ENCODE peak calls at places on chromosome 6, in six cellular contexts. S is HCEC 1CT, Q is lung, H is psoas muscle, I is NCI-H524 treated with DMSO at 0.1 percent for 48 hours, G is HuH-7.5. F is an unnamed sample.

GRCh38 chr6:125747589-125748533 is 1.6 kb upstream of the HEY2 start:
- DNase-seq in G (peak), Q (no peak), S (no peak), I (no peak), H (peak), F (peak)

GRCh38 chr6:155267411-155267810 is 3.6 kb downstream of the CLDN20 start:
- DNase-seq in S (no peak), G (no peak), I (no peak), H (no peak), Q (no peak), F (no peak)

GRCh38 chr6:152096863-152097496 is 289.5 kb downstream of the ESR1 start:
- DNase-seq in G (no peak), I (peak), Q (no peak), S (peak), H (no peak), F (no peak)

GRCh38 chr6:155216312-155217028 is 47.3 kb upstream of the CLDN20 start:
- DNase-seq in H (no peak), G (no peak), Q (no peak), S (no peak), I (no peak), F (no peak)

GRCh38 chr6:132818404-132819359 is 4.3 kb downstream of the RPS12 start:
- DNase-seq in H (no peak), I (no peak), Q (no peak), G (no peak), S (peak), F (no peak)

GRCh38 chr6:80742481-80742880 is 636.0 kb downstream of the BCKDHB start:
- DNase-seq in H (no peak), I (peak), Q (no peak), G (no peak), S (peak), F (peak)

GRCh38 chr6:37017606-37018005 is 12.2 kb downstream of the FGD2 start:
- DNase-seq in I (no peak), S (no peak), H (no peak), G (no peak), Q (no peak), F (no peak)

GRCh38 chr6:25387483-25387882 is 108.3 kb downstream of the CARMIL1 start:
- DNase-seq in G (no peak), I (no peak), Q (no peak), S (no peak), H (no peak), F (no peak)

GRCh38 chr6:30091577-30092381 is 16.2 kb upstream of the RNF39 start:
- DNase-seq in S (peak), Q (peak), H (peak), I (no peak), G (no peak), F (no peak)

GRCh38 chr6:160750276-160750689 is 48.2 kb downstream of the PLG start:
- DNase-seq in I (peak), H (no peak), G (no peak), Q (no peak), S (no peak), F (peak)

GRCh38 chr6:127022297-127022696 is 96.2 kb upstream of the RSPO3 start:
- DNase-seq in H (no peak), S (no peak), I (no peak), G (no peak), Q (peak), F (peak)

GRCh38 chr6:159871911-159872310 is 18.9 kb upstream of the MAS1 start:
- DNase-seq in S (no peak), Q (no peak), I (no peak), G (no peak), H (no peak), F (no peak)

GRCh38 chr6:163302747-163303146 is 111.8 kb upstream of the QKI start:
- DNase-seq in S (no peak), H (no peak), Q (no peak), G (no peak), I (no peak), F (no peak)

GRCh38 chr6:52517502-52518278 is 59.2 kb downstream of the TRAM2 start:
- DNase-seq in H (peak), Q (peak), G (peak), I (no peak), S (peak), F (peak)

GRCh38 chr6:166465671-166466087 is 82.9 kb upstream of the MPC1 start:
- DNase-seq in Q (no peak), S (peak), H (peak), G (no peak), I (no peak), F (no peak)

F was measured in HEK293T.